ENCODE peak calls at places on chromosomes 1 and 21, in eight cellular contexts. D is B cell; L is CD8-positive, alpha-beta T cell; C is BE2C; M is GM23338; T is MCF 10A; A is kidney; R is cardiac muscle cell. Y is an unnamed sample.

GRCh38 chr1:6630027-6630426 is 5.4 kb downstream of the THAP3 start:
- DNase-seq in M (no peak), T (no peak), L (no peak), A (no peak), D (no peak), C (no peak), R (no peak), Y (no peak)

GRCh38 chr1:210022044-210022443 is 84.0 kb downstream of the SYT14 start:
- DNase-seq in L (no peak), D (no peak), A (no peak), C (no peak), T (no peak), M (no peak), R (no peak), Y (no peak)

GRCh38 chr1:25774921-25775774 is 24.8 kb upstream of the SELENON start:
- DNase-seq in M (no peak), T (no peak), D (no peak), L (peak), R (no peak), A (no peak), C (peak), Y (no peak)

GRCh38 chr1:32285658-32286057 is 6.2 kb upstream of the HDAC1 start:
- DNase-seq in A (no peak), T (no peak), D (no peak), M (no peak), C (no peak), R (no peak), L (no peak), Y (no peak)

GRCh38 chr1:194167956-194168355 is 981.5 kb upstream of the B3GALT2 start:
- DNase-seq in T (no peak), C (no peak), L (no peak), R (no peak), D (no peak), M (no peak), A (no peak), Y (no peak)

GRCh38 chr1:31705080-31705866 is 1.5 kb upstream of the COL16A1 start:
- DNase-seq in M (peak), L (peak), D (peak), T (peak), C (no peak), A (peak), R (peak), Y (peak)

GRCh38 chr1:145747398-145748247 is 28.3 kb downstream of the CD160 start:
- DNase-seq in D (no peak), A (no peak), C (no peak), L (no peak), R (no peak), M (no peak), T (no peak), Y (no peak)

GRCh38 chr1:171799166-171799565 is 17.7 kb downstream of the METTL13 start:
- DNase-seq in T (no peak), L (no peak), A (no peak), D (no peak), M (no peak), C (no peak), R (peak), Y (no peak)

GRCh38 chr1:184390889-184391288 is 4.1 kb downstream of the C1orf21 start:
- DNase-seq in M (no peak), L (no peak), A (no peak), D (no peak), C (no peak), R (no peak), T (peak), Y (no peak)

GRCh38 chr1:175317309-175317708 is 124.7 kb upstream of the KIAA0040 start:
- DNase-seq in D (peak), A (no peak), M (peak), L (no peak), T (peak), R (peak), C (peak), Y (no peak)

GRCh38 chr1:184590163-184590750 is 164.4 kb downstream of the EDEM3 start:
- DNase-seq in T (no peak), R (no peak), M (no peak), D (no peak), C (no peak), L (no peak), A (no peak), Y (no peak)

GRCh38 chr1:20481158-20481617 is 4.8 kb downstream of the CAMK2N1 start:
- DNase-seq in L (no peak), C (no peak), R (no peak), M (no peak), T (no peak), D (no peak), A (no peak), Y (no peak)

GRCh38 chr1:232435746-232436145 is 194.2 kb downstream of the SIPA1L2 start:
- DNase-seq in M (no peak), C (no peak), A (no peak), D (no peak), R (peak), L (no peak), T (peak), Y (peak)

GRCh38 chr1:155729031-155729898 is 40.4 kb downstream of the DAP3 start:
- DNase-seq in L (no peak), C (peak), A (no peak), R (peak), T (peak), D (peak), M (peak), Y (peak)

DNA sequence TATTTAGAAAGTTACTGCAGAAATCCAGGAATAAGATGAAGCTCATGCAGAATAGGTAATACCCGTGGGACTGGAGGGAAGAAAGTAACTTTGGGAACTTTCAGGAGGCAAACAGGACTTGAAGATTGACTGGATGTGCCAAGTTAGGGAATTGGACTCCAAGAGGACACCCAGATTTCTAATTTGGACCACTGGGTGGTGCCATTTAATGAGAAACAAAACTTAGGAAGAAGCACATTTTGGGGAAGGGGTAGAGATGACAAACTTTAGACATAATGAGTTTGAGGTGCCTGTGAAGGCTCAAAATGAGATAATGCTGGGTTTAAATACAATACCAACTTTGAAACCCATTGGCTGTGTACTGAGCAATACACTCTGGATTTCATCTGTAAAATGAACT is 3.3 kb upstream of the B4GALT3 start:
- DNase-seq in T (peak), R (no peak), C (no peak), D (no peak), L (no peak), A (no peak), M (peak), Y (no peak)
- TF ChIP-seq CTCF in T (peak), R (peak), C (peak), D (peak), L (peak), A (no peak), M (peak), Y (peak)

DNA sequence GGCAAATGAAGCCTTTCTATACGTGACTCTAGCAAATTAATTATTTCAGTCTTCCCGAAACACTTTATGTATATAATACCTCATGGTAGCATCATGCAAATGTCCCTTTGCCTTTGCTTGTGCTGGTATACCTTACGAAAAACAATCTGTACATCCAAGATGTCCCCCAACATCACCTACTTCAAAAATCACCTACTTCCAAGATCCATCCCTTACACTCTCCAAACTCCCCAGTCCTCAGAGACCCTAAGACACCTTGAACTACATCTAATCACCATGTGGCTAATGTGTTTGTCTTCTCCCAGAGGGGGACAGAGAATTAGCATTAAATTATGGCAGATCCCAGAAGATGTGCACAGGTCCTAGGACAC is 46.5 kb upstream of the CRNN start:
- DNase-seq in R (no peak), M (no peak), C (no peak), L (no peak), D (no peak), T (no peak), A (no peak), Y (no peak)
- TF ChIP-seq CTCF in R (no peak), M (no peak), C (no peak), L (no peak), D (peak), T (no peak), A (no peak), Y (no peak)

GRCh38 chr1:93732514-93732913 is 50.9 kb upstream of the BCAR3 start:
- DNase-seq in M (peak), D (peak), L (no peak), T (no peak), R (no peak), A (no peak), C (no peak), Y (no peak)

GRCh38 chr1:93735722-93736121 is 54.1 kb upstream of the BCAR3 start:
- DNase-seq in T (peak), D (no peak), R (peak), L (no peak), C (no peak), M (no peak), A (no peak), Y (peak)

GRCh38 chr1:93733340-93733739 is 51.7 kb upstream of the BCAR3 start:
- DNase-seq in D (no peak), L (no peak), M (no peak), T (no peak), A (no peak), C (no peak), R (no peak), Y (no peak)

GRCh38 chr1:93738075-93738622 is 56.5 kb upstream of the BCAR3 start:
- DNase-seq in L (no peak), T (peak), M (no peak), A (no peak), C (no peak), R (peak), D (no peak), Y (peak)

GRCh38 chr1:93734999-93735398 is 53.4 kb upstream of the BCAR3 start:
- DNase-seq in T (no peak), R (no peak), C (no peak), M (peak), D (no peak), L (no peak), A (no peak), Y (no peak)
- TF ChIP-seq CTCF in T (peak), R (peak), C (peak), M (peak), D (peak), L (no peak), A (no peak), Y (peak)

DNA sequence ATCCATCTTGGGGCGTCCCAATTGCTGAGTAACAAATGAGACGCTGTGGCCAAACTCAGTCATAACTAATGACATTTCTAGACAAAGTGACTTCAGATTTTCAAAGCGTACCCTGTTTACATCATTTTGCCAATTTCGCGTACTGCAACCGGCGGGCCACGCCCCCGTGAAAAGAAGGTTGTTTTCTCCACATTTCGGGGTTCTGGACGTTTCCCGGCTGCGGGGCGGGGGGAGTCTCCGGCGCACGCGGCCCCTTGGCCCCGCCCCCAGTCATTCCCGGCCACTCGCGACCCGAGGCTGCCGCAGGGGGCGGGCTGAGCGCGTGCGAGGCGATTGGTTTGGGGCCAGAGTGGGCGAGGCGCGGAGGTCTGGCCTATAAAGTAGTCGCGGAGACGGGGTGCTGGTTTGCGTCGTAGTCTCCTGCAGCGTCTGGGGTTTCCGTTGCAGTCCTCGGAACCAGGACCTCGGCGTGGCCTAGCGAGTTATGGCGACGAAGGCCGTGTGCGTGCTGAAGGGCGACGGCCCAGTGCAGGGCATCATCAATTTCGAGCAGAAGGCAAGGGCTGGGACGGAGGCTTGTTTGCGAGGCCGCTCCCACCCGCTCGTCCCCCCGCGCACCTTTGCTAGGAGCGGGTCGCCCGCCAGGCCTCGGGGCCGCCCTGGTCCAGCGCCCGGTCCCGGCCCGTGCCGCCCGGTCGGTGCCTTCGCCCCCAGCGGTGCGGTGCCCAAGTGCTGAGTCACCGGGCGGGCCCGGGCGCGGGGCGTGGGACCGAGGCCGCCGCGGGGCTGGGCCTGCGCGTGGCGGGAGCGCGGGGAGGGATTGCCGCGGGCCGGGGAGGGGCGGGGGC is at the start of gene SOD1:
- DNase-seq in R (peak), D (peak), T (peak), A (peak), C (peak), M (peak), L (peak), Y (peak)
- TF ChIP-seq CTCF in R (no peak), D (no peak), T (no peak), A (peak), C (no peak), M (no peak), L (no peak), Y (no peak)

GRCh38 chr1:181423301-181423918 is 59.9 kb upstream of the CACNA1E start:
- DNase-seq in T (peak), L (peak), A (no peak), C (peak), R (peak), D (no peak), M (peak), Y (peak)
- TF ChIP-seq CTCF in T (peak), L (peak), A (peak), C (peak), R (peak), D (no peak), M (peak), Y (peak)

GRCh38 chr1:218027152-218027551 is 257.9 kb upstream of the RRP15 start:
- DNase-seq in M (no peak), R (no peak), A (no peak), C (no peak), L (no peak), T (no peak), D (no peak), Y (no peak)
- TF ChIP-seq CTCF in M (no peak), R (no peak), A (no peak), C (no peak), L (no peak), T (no peak), D (no peak), Y (no peak)

GRCh38 chr1:10459185-10459584 is 9.4 kb downstream of the CORT start:
- DNase-seq in M (no peak), L (no peak), D (no peak), C (no peak), T (peak), A (no peak), R (peak), Y (peak)

GRCh38 chr1:10451286-10451685 is 1.5 kb downstream of the CORT start:
- DNase-seq in T (no peak), A (no peak), R (peak), D (no peak), L (no peak), M (peak), C (no peak), Y (peak)

GRCh38 chr1:10456661-10457060 is 6.8 kb downstream of the CORT start:
- DNase-seq in A (no peak), L (no peak), C (no peak), R (no peak), M (no peak), D (no peak), T (peak), Y (no peak)

GRCh38 chr1:10457910-10458309 is 8.1 kb downstream of the CORT start:
- DNase-seq in D (no peak), R (no peak), A (no peak), L (no peak), M (no peak), C (no peak), T (no peak), Y (no peak)

DNA sequence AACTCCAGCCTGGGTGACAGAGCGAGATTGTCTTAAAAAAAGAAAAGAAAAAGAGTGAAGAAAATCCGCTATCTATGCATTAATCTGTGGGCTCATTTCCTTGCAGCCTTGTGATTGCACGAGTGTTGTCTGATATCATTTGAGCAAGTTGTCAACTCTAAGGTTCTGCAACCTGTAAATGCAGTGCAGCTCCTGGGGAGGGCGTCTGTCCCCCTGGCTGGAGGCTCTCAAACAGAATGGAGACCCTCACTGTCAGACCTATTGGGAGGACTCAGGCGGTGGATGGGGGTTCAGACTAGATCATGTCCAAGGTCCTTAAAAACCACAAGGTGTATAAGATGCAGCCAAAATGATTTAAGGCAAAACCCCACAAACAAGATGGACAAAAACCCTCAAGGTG is 6.2 kb downstream of the CORT start:
- DNase-seq in T (no peak), R (no peak), A (no peak), C (no peak), L (no peak), M (peak), D (no peak), Y (no peak)
- TF ChIP-seq CTCF in T (no peak), R (no peak), A (no peak), C (no peak), L (no peak), M (peak), D (no peak), Y (no peak)

GRCh38 chr1:28112388-28113311 is 24.2 kb upstream of the EYA3 start:
- DNase-seq in R (peak), C (no peak), A (no peak), L (no peak), M (peak), D (no peak), T (peak), Y (peak)
- TF ChIP-seq CTCF in R (peak), C (peak), A (no peak), L (no peak), M (peak), D (no peak), T (peak), Y (peak)

GRCh38 chr1:975896-976683 is 5.8 kb downstream of the PERM1 start:
- DNase-seq in C (peak), L (peak), D (peak), T (peak), A (no peak), R (peak), M (peak), Y (peak)
- TF ChIP-seq CTCF in C (peak), L (peak), D (peak), T (peak), A (peak), R (peak), M (peak), Y (peak)

GRCh38 chr1:42777860-42778259 is 6.9 kb upstream of the TMEM269 start:
- DNase-seq in A (no peak), L (no peak), T (peak), M (peak), D (peak), R (peak), C (peak), Y (peak)
- TF ChIP-seq CTCF in A (peak), L (peak), T (peak), M (peak), D (peak), R (peak), C (peak), Y (peak)